ENCODE peak calls at places on chromosomes 4 and X, in ten cellular contexts. V, Q, L, P, X, K, N, T, B and H are unnamed samples.

GRCh38 chrX:27675493-27675892 is 85.3 kb downstream of the DCAF8L2 start:
- DNase-seq in V (no peak), Q (peak), L (no peak), P (no peak), X (no peak), K (no peak), N (no peak), T (no peak), B (no peak), H (peak)

GRCh38 chrX:77160301-77160700 is 286.9 kb upstream of the FGF16 start:
- DNase-seq in V (peak), Q (no peak), L (no peak), P (no peak), X (no peak), K (no peak), N (peak), T (no peak), B (no peak), H (no peak)

GRCh38 chrX:38666909-38667308 is 105.6 kb downstream of the TSPAN7 start:
- DNase-seq in V (no peak), Q (no peak), L (no peak), P (no peak), X (no peak), K (no peak), N (no peak), T (no peak), B (no peak), H (no peak)

GRCh38 chr4:120724656-120725055 is 197.9 kb downstream of the PRDM5 start:
- DNase-seq in V (no peak), Q (no peak), L (no peak), P (no peak), X (no peak), K (no peak), N (no peak), T (no peak), B (peak), H (peak)

GRCh38 chr4:99462875-99463464 is 27.8 kb upstream of the ADH7 start:
- DNase-seq in V (peak), Q (peak), L (peak), P (peak), X (no peak), K (peak), N (peak), T (peak), B (peak), H (peak)

GRCh38 chr4:87465739-87466366 is 43.5 kb downstream of the NUDT9 start:
- DNase-seq in V (no peak), Q (peak), L (peak), P (no peak), X (no peak), K (peak), N (no peak), T (peak), B (peak), H (no peak)

GRCh38 chrX:28126886-28127285 is 145.6 kb upstream of the DCAF8L1 start:
- DNase-seq in V (no peak), Q (no peak), L (no peak), P (no peak), X (no peak), K (no peak), N (no peak), T (no peak), B (no peak), H (no peak)

GRCh38 chr4:75800972-75801371 is 76.6 kb downstream of the USO1 start:
- DNase-seq in V (no peak), Q (peak), L (no peak), P (no peak), X (no peak), K (no peak), N (no peak), T (no peak), B (no peak), H (peak)

GRCh38 chrX:42096262-42096939 is 173.0 kb upstream of the CASK start:
- DNase-seq in V (no peak), Q (peak), L (peak), P (peak), X (no peak), K (peak), N (no peak), T (no peak), B (no peak), H (peak)

GRCh38 chr4:129240816-129241215 is 144.9 kb downstream of the C4orf33 start:
- DNase-seq in V (no peak), Q (no peak), L (no peak), P (no peak), X (no peak), K (no peak), N (no peak), T (peak), B (peak), H (no peak)

GRCh38 chr4:6386091-6386490 is 86.3 kb downstream of the PPP2R2C start:
- DNase-seq in V (no peak), Q (no peak), L (no peak), P (no peak), X (no peak), K (no peak), N (no peak), T (no peak), B (no peak), H (no peak)

GRCh38 chr4:122364700-122365404 is 14.0 kb upstream of the ADAD1 start:
- DNase-seq in V (peak), Q (no peak), L (peak), P (no peak), X (no peak), K (no peak), N (no peak), T (no peak), B (peak), H (no peak)

GRCh38 chr4:24226018-24226417 is 336.2 kb upstream of the PPARGC1A start:
- DNase-seq in V (no peak), Q (peak), L (peak), P (no peak), X (no peak), K (no peak), N (no peak), T (no peak), B (no peak), H (no peak)

GRCh38 chr4:4502694-4503311 is 39.0 kb downstream of the STX18 start:
- DNase-seq in V (no peak), Q (peak), L (peak), P (no peak), X (no peak), K (no peak), N (no peak), T (no peak), B (no peak), H (no peak)

GRCh38 chr4:123777297-123777859 is 380.8 kb downstream of the SPRY1 start:
- DNase-seq in V (no peak), Q (peak), L (no peak), P (no peak), X (no peak), K (no peak), N (no peak), T (no peak), B (no peak), H (no peak)

GRCh38 chr4:48483006-48483776 is at the start of gene SLC10A4:
- DNase-seq in V (no peak), Q (no peak), L (no peak), P (peak), X (no peak), K (no peak), N (no peak), T (peak), B (peak), H (no peak)

GRCh38 chr4:122531514-122531913 is 75.0 kb upstream of the IL2 start:
- DNase-seq in V (no peak), Q (no peak), L (no peak), P (no peak), X (no peak), K (no peak), N (no peak), T (no peak), B (no peak), H (no peak)

GRCh38 chr4:147683172-147683571 is 791 bp downstream of the PRMT9 start:
- DNase-seq in V (no peak), Q (peak), L (peak), P (no peak), X (no peak), K (no peak), N (no peak), T (peak), B (no peak), H (no peak)

GRCh38 chrX:112839856-112840255 is 775 bp downstream of the AMOT start:
- DNase-seq in V (no peak), Q (no peak), L (no peak), P (no peak), X (no peak), K (no peak), N (no peak), T (no peak), B (no peak), H (no peak)

GRCh38 chrX:22351966-22352365 is 79.3 kb downstream of the CBLL2 start:
- DNase-seq in V (no peak), Q (peak), L (no peak), P (no peak), X (no peak), K (no peak), N (no peak), T (no peak), B (no peak), H (no peak)

GRCh38 chrX:11423362-11423818 is 130.2 kb downstream of the AMELX start:
- DNase-seq in V (no peak), Q (peak), L (peak), P (peak), X (no peak), K (no peak), N (no peak), T (no peak), B (no peak), H (peak)